ENCODE peak calls at places on chromosomes 13 and 19, in eight cellular contexts. B, V, C, Q, N, T, O and R are unnamed samples.

GRCh38 chr13:100987993-100988392 is 313.4 kb upstream of the TMTC4 start:
- DNase-seq in B (no peak), V (no peak), C (no peak), Q (no peak), N (peak; percentile 75), T (no peak), O (peak; percentile 41), R (no peak)

GRCh38 chr13:110012102-110012739 is 225.8 kb upstream of the IRS2 start:
- DNase-seq in B (no peak), V (peak; percentile 96), C (no peak), Q (no peak), N (peak; percentile 98), T (no peak), O (peak; percentile 98), R (peak; percentile 93)

GRCh38 chr19:3821857-3822364 is 35.7 kb upstream of the MATK start:
- DNase-seq in B (peak; percentile 92), V (peak; percentile 54), C (peak; percentile 77), Q (peak; percentile 72), N (peak; percentile 26), T (peak; percentile 90), O (peak; percentile 20), R (no peak)

GRCh38 chr19:40771101-40771539 is 4.2 kb upstream of the MIA start:
- DNase-seq in B (no peak), V (no peak), C (no peak), Q (no peak), N (no peak), T (no peak), O (peak; percentile 27), R (no peak)

GRCh38 chr13:103282571-103283450 is 216.6 kb upstream of the SLC10A2 start:
- DNase-seq in B (no peak), V (peak; percentile 94), C (no peak), Q (no peak), N (peak; percentile 93), T (no peak), O (peak; percentile 68), R (peak; percentile 90)

GRCh38 chr19:1279782-1280341 is 4.5 kb downstream of the FAM174C start:
- DNase-seq in B (peak; percentile 93), V (peak; percentile 88), C (peak; percentile 93), Q (peak; percentile 88), N (peak; percentile 87), T (peak; percentile 92), O (peak; percentile 84), R (peak; percentile 71)

GRCh38 chr19:2670217-2670616 is 32.3 kb downstream of the GNG7 start:
- DNase-seq in B (no peak), V (no peak), C (no peak), Q (no peak), N (no peak), T (no peak), O (no peak), R (no peak)

GRCh38 chr13:98576963-98577822 is at the start of gene STK24:
- DNase-seq in B (peak; percentile 91), V (peak; percentile 85), C (peak; percentile 75), Q (peak; percentile 72), N (peak; percentile 85), T (peak; percentile 87), O (peak; percentile 74), R (peak; percentile 55)

GRCh38 chr19:38316477-38317067 is 825 bp upstream of the YIF1B start:
- DNase-seq in B (no peak), V (no peak), C (no peak), Q (no peak), N (no peak), T (no peak), O (no peak), R (no peak)

GRCh38 chr13:40240293-40240692 is 426.1 kb downstream of the FOXO1 start:
- DNase-seq in B (no peak), V (no peak), C (no peak), Q (no peak), N (no peak), T (no peak), O (no peak), R (no peak)

GRCh38 chr13:46077260-46077659 is 24.7 kb upstream of the ZC3H13 start:
- DNase-seq in B (no peak), V (no peak), C (no peak), Q (no peak), N (no peak), T (no peak), O (no peak), R (no peak)

GRCh38 chr13:91632071-91632470 is 233.7 kb downstream of the GPC5 start:
- DNase-seq in B (no peak), V (no peak), C (no peak), Q (no peak), N (no peak), T (no peak), O (peak; percentile 3), R (no peak)

GRCh38 chr19:36213793-36214387 is 575 bp downstream of the ZNF565 start:
- DNase-seq in B (peak; percentile 55), V (peak; percentile 16), C (no peak), Q (no peak), N (no peak), T (no peak), O (peak; percentile 52), R (no peak)

GRCh38 chr13:109779074-109779473 is 7.3 kb downstream of the IRS2 start:
- DNase-seq in B (no peak), V (no peak), C (no peak), Q (no peak), N (no peak), T (no peak), O (no peak), R (no peak)

GRCh38 chr19:50313812-50314536 is 15.2 kb downstream of the KCNC3 start:
- DNase-seq in B (no peak), V (no peak), C (no peak), Q (no peak), N (no peak), T (no peak), O (no peak), R (no peak)

GRCh38 chr13:102870677-102871415 is 25.0 kb downstream of the ERCC5 start:
- DNase-seq in B (peak; percentile 70), V (peak; percentile 72), C (peak; percentile 78), Q (peak; percentile 50), N (peak; percentile 86), T (no peak), O (peak; percentile 71), R (peak; percentile 63)

GRCh38 chr13:59782696-59783095 is 381.0 kb downstream of the DIAPH3 start:
- DNase-seq in B (no peak), V (peak; percentile 13), C (no peak), Q (no peak), N (no peak), T (no peak), O (no peak), R (no peak)

GRCh38 chr19:34998777-34999497 is 1.2 kb upstream of the GRAMD1A start:
- DNase-seq in B (no peak), V (no peak), C (no peak), Q (peak; percentile 25), N (no peak), T (no peak), O (no peak), R (no peak)

GRCh38 chr13:39130298-39130697 is 92.0 kb downstream of the NHLRC3 start:
- DNase-seq in B (no peak), V (no peak), C (no peak), Q (no peak), N (no peak), T (no peak), O (no peak), R (no peak)

DNA sequence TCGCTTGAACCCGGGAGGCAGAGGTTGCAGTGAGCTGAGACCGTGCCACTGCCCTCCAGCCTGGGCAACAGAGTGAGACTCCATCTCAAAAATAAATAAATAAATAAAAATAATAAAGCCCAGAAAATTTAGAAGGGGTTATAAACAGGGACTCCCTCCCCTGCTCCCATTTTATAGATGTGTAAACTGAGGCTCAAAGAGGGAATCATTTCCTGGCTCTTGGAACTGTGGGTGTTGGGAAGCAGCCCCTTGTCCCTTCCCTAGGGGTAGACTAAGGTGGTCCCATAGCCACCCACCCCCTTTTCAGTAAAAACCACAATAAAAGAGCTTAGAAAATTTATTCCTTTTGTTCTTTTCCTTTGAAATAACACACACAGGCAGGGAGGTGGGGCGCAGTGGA is 6.2 kb upstream of the SLC25A41 start:
- DNase-seq in B (no peak), V (no peak), C (no peak), Q (no peak), N (no peak), T (no peak), O (no peak), R (no peak)
- H3K4me3 ChIP-seq in B (no peak overlapping the region), V (no peak overlapping the region), C (no peak overlapping the region), Q (no peak overlapping the region), N (no peak overlapping the region), T (no peak overlapping the region), O (no peak overlapping the region), R (no peak overlapping the region)

GRCh38 chr13:94431987-94432386 is 47.5 kb downstream of the DCT start:
- DNase-seq in B (no peak), V (no peak), C (no peak), Q (no peak), N (no peak), T (no peak), O (no peak), R (no peak)

GRCh38 chr13:94431569-94431968 is 47.9 kb downstream of the DCT start:
- DNase-seq in B (no peak), V (peak; percentile 70), C (no peak), Q (no peak), N (peak; percentile 48), T (no peak), O (peak; percentile 43), R (no peak)

GRCh38 chr13:94433055-94433947 is 46.2 kb downstream of the DCT start:
- DNase-seq in B (no peak), V (peak; percentile 55), C (no peak), Q (no peak), N (no peak), T (no peak), O (no peak), R (no peak)

GRCh38 chr13:94435604-94436226 is 43.8 kb downstream of the DCT start:
- DNase-seq in B (no peak), V (peak; percentile 72), C (no peak), Q (no peak), N (peak; percentile 75), T (no peak), O (peak; percentile 72), R (peak; percentile 55)
- TF ChIP-seq CTCF in B (peak; percentile 52), V (peak; percentile 54), C (peak; percentile 65), Q (peak; percentile 51), N (peak; percentile 66), T (peak; percentile 63), O (peak; percentile 65), R (peak; percentile 59)

GRCh38 chr13:113591750-113592149 is 7.2 kb downstream of the TFDP1 start:
- DNase-seq in B (no peak), V (no peak), C (peak; percentile 43), Q (peak; percentile 5), N (no peak), T (peak; percentile 44), O (no peak), R (no peak)
- H3K4me3 ChIP-seq in B (no peak overlapping the region), V (no peak overlapping the region), C (no peak overlapping the region), Q (no peak overlapping the region), N (no peak overlapping the region), T (no peak overlapping the region), O (no peak overlapping the region), R (no peak overlapping the region)

DNA sequence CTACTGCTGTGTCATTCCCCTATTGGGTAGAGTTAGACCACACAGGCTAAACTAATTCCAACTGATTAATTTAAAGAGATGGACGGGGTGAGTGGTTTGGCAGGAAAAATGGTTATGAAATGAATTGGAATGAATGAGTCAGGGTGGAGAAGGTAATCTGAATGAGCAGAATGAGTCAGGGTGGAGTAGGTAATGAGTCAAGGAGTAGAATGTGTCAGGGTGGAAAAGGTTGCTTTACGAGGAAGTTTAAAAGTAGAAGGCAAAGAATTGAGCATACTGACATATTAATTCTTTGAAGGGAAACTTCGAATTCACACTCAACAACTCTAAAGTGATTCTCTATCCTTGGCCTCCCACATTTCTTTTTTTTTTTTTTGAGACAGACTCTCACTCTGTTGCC is 12.7 kb upstream of the ZNF121 start:
- DNase-seq in B (no peak), V (peak; percentile 62), C (no peak), Q (no peak), N (peak; percentile 77), T (no peak), O (peak; percentile 94), R (peak; percentile 12)
- TF ChIP-seq CTCF in B (no peak), V (no peak), C (no peak), Q (no peak), N (no peak), T (no peak), O (no peak), R (no peak)